ENCODE peak calls at places on chromosomes 6 and 20, in four cellular contexts. One of them, this sample, is unnamed.

GRCh38 chr6:154932562-154933027 is 62.5 kb upstream of the TIAM2 start:
- DNase-seq in 8988T: no peak
- DNase-seq in mesothelial cell of epicardium: no peak
- DNase-seq in T-cell: no peak
- DNase-seq in this sample: no peak

GRCh38 chr6:51929934-51930574 is 157.4 kb downstream of the PKHD1 start:
- DNase-seq in 8988T: no peak
- DNase-seq in T-cell: no peak
- DNase-seq in mesothelial cell of epicardium: no peak
- DNase-seq in this sample: no peak

GRCh38 chr20:44888226-44889103 is 3.0 kb downstream of the YWHAB start:
- DNase-seq in mesothelial cell of epicardium: no peak
- DNase-seq in T-cell: no peak
- DNase-seq in 8988T: no peak
- DNase-seq in this sample: no peak

GRCh38 chr6:11585426-11586016 is 48.0 kb downstream of the TMEM170B start:
- DNase-seq in T-cell: no peak
- DNase-seq in 8988T: no peak
- DNase-seq in mesothelial cell of epicardium: no peak
- DNase-seq in this sample: no peak

GRCh38 chr6:157885211-157885788 is 62.3 kb downstream of the SNX9 start:
- DNase-seq in mesothelial cell of epicardium: no peak
- DNase-seq in 8988T: no peak
- DNase-seq in T-cell: peak
- DNase-seq in this sample: no peak

GRCh38 chr6:107360476-107360875 is 98.9 kb downstream of the PDSS2 start:
- DNase-seq in 8988T: no peak
- DNase-seq in T-cell: no peak
- DNase-seq in mesothelial cell of epicardium: no peak
- DNase-seq in this sample: no peak

GRCh38 chr20:57710841-57711240 is 1.0 kb upstream of the PMEPA1 start:
- DNase-seq in mesothelial cell of epicardium: no peak
- DNase-seq in T-cell: no peak
- DNase-seq in 8988T: no peak
- DNase-seq in this sample: no peak

GRCh38 chr20:43537921-43538854 is 20.6 kb upstream of the SGK2 start:
- DNase-seq in T-cell: peak
- DNase-seq in mesothelial cell of epicardium: peak
- DNase-seq in 8988T: no peak
- DNase-seq in this sample: peak

GRCh38 chr20:47257256-47257655 is 99.2 kb downstream of the ZMYND8 start:
- DNase-seq in mesothelial cell of epicardium: no peak
- DNase-seq in T-cell: no peak
- DNase-seq in 8988T: no peak
- DNase-seq in this sample: no peak

GRCh38 chr6:168607272-168608112 is 166.5 kb downstream of the SMOC2 start:
- DNase-seq in mesothelial cell of epicardium: no peak
- DNase-seq in 8988T: no peak
- DNase-seq in T-cell: no peak
- DNase-seq in this sample: no peak

GRCh38 chr20:62900692-62901584 is 25.4 kb downstream of the DIDO1 start:
- DNase-seq in T-cell: no peak
- DNase-seq in mesothelial cell of epicardium: no peak
- DNase-seq in 8988T: no peak
- DNase-seq in this sample: no peak

GRCh38 chr20:1422756-1423155 is 29.9 kb upstream of the FKBP1A start:
- DNase-seq in mesothelial cell of epicardium: no peak
- DNase-seq in 8988T: no peak
- DNase-seq in T-cell: no peak
- DNase-seq in this sample: no peak

This sample was measured in left lobe of liver.